ENCODE peak calls at places on chromosomes 3 and 15, in seven cellular contexts. Q is fibroblast of pulmonary artery, J is stomach, K is HepG2, T is adrenal gland, A is HL-60, I is fibroblast of the aortic adventitia. X is an unnamed sample.

GRCh38 chr3:12393894-12394293 is 90.4 kb upstream of the TSEN2 start:
- DNase-seq in Q (peak), J (no peak), K (no peak), T (no peak), A (peak), I (peak), X (peak)

GRCh38 chr3:187667526-187667925 is 2.7 kb downstream of the SST start:
- DNase-seq in Q (no peak), J (no peak), K (peak), T (no peak), A (no peak), I (no peak), X (no peak)

GRCh38 chr15:25478313-25478712 is 39.5 kb upstream of the UBE3A start:
- DNase-seq in Q (no peak), J (no peak), K (no peak), T (no peak), A (no peak), I (no peak), X (no peak)

GRCh38 chr3:127676921-127677351 is 4.2 kb downstream of the ABTB1 start:
- DNase-seq in Q (no peak), J (peak), K (no peak), T (peak), A (no peak), I (no peak), X (no peak)

GRCh38 chr15:95444860-95445259 is 885.6 kb upstream of the NR2F2 start:
- DNase-seq in Q (no peak), J (no peak), K (no peak), T (no peak), A (no peak), I (no peak), X (no peak)

GRCh38 chr3:194323785-194324735 is 27.1 kb downstream of the CPN2 start:
- DNase-seq in Q (peak), J (no peak), K (peak), T (peak), A (no peak), I (peak), X (peak)

GRCh38 chr3:105473521-105474223 is 107.0 kb downstream of the ALCAM start:
- DNase-seq in Q (peak), J (no peak), K (no peak), T (no peak), A (no peak), I (peak), X (no peak)

GRCh38 chr15:40010681-40011080 is 28.3 kb downstream of the SRP14 start:
- DNase-seq in Q (peak), J (no peak), K (no peak), T (peak), A (no peak), I (peak), X (no peak)

GRCh38 chr3:4866841-4867240 is 112.4 kb upstream of the BHLHE40 start:
- DNase-seq in Q (peak), J (no peak), K (no peak), T (no peak), A (no peak), I (peak), X (peak)

GRCh38 chr3:8709801-8710524 is 23.6 kb upstream of the CAV3 start:
- DNase-seq in Q (no peak), J (peak), K (peak), T (no peak), A (no peak), I (no peak), X (no peak)

GRCh38 chr3:54831091-54831490 is 96.8 kb downstream of the LRTM1 start:
- DNase-seq in Q (no peak), J (no peak), K (no peak), T (no peak), A (no peak), I (no peak), X (no peak)

GRCh38 chr3:115975353-115975752 is 352.0 kb downstream of the GAP43 start:
- DNase-seq in Q (peak), J (no peak), K (peak), T (no peak), A (no peak), I (peak), X (no peak)

GRCh38 chr3:194205675-194206133 is 69.8 kb downstream of the HES1 start:
- DNase-seq in Q (no peak), J (no peak), K (no peak), T (no peak), A (no peak), I (no peak), X (no peak)

GRCh38 chr15:44029940-44030568 is 165.0 kb downstream of the FRMD5 start:
- DNase-seq in Q (peak), J (no peak), K (no peak), T (no peak), A (no peak), I (peak), X (no peak)

GRCh38 chr3:101926594-101927105 is 77.3 kb downstream of the NFKBIZ start:
- DNase-seq in Q (peak), J (no peak), K (no peak), T (no peak), A (no peak), I (peak), X (no peak)

GRCh38 chr3:127720161-127720823 is 47.5 kb downstream of the ABTB1 start:
- DNase-seq in Q (no peak), J (no peak), K (no peak), T (no peak), A (no peak), I (no peak), X (no peak)

GRCh38 chr15:72970965-72971746 is 81.1 kb upstream of the NEO1 start:
- DNase-seq in Q (peak), J (no peak), K (no peak), T (no peak), A (no peak), I (no peak), X (no peak)

GRCh38 chr3:134326760-134327593 is 47.3 kb downstream of the AMOTL2 start:
- DNase-seq in Q (peak), J (no peak), K (peak), T (peak), A (no peak), I (peak), X (no peak)

GRCh38 chr3:107845355-107846281 is 245.2 kb downstream of the CD47 start:
- DNase-seq in Q (peak), J (no peak), K (no peak), T (no peak), A (no peak), I (no peak), X (no peak)

GRCh38 chr3:141881702-141882101 is 5.3 kb downstream of the ATP1B3 start:
- DNase-seq in Q (no peak), J (no peak), K (no peak), T (no peak), A (no peak), I (no peak), X (peak)

GRCh38 chr15:25543156-25543555 is 104.3 kb upstream of the UBE3A start:
- DNase-seq in Q (peak), J (no peak), K (no peak), T (peak), A (no peak), I (peak), X (peak)

GRCh38 chr15:36757189-36757814 is 177.9 kb downstream of the CDIN1 start:
- DNase-seq in Q (peak), J (no peak), K (no peak), T (no peak), A (peak), I (no peak), X (no peak)

GRCh38 chr15:95845862-95846515 is 484.5 kb upstream of the NR2F2 start:
- DNase-seq in Q (peak), J (no peak), K (no peak), T (peak), A (no peak), I (no peak), X (no peak)

GRCh38 chr3:64975138-64975537 is 287.3 kb upstream of the ADAMTS9 start:
- DNase-seq in Q (peak), J (no peak), K (no peak), T (no peak), A (no peak), I (peak), X (no peak)

GRCh38 chr3:153704115-153704514 is 417.1 kb upstream of the ARHGEF26 start:
- DNase-seq in Q (no peak), J (no peak), K (no peak), T (no peak), A (no peak), I (no peak), X (peak)

GRCh38 chr3:89613241-89613640 is 505.8 kb downstream of the EPHA3 start:
- DNase-seq in Q (no peak), J (no peak), K (no peak), T (no peak), A (no peak), I (no peak), X (no peak)

GRCh38 chr3:195095704-195096036 is 175.3 kb downstream of the XXYLT1 start:
- DNase-seq in Q (no peak), J (no peak), K (no peak), T (no peak), A (no peak), I (no peak), X (no peak)

GRCh38 chr3:71355862-71356261 is 227.7 kb downstream of the FOXP1 start:
- DNase-seq in Q (no peak), J (no peak), K (no peak), T (no peak), A (no peak), I (no peak), X (no peak)

GRCh38 chr3:46193436-46193835 is 14.7 kb downstream of the CCR1 start:
- DNase-seq in Q (peak), J (no peak), K (no peak), T (no peak), A (peak), I (peak), X (no peak)

GRCh38 chr3:22161315-22161714 is 410.3 kb upstream of the ZNF385D start:
- DNase-seq in Q (no peak), J (no peak), K (no peak), T (no peak), A (no peak), I (no peak), X (no peak)

GRCh38 chr15:67835349-67836133 is 4.3 kb downstream of the RNU6-1 start:
- DNase-seq in Q (no peak), J (no peak), K (no peak), T (no peak), A (no peak), I (no peak), X (no peak)

GRCh38 chr15:52078876-52079700 is 33.5 kb downstream of the BCL2L10 start:
- DNase-seq in Q (peak), J (peak), K (peak), T (peak), A (no peak), I (peak), X (peak)

GRCh38 chr3:59290358-59290757 is 240.5 kb upstream of the CFAP20DC start:
- DNase-seq in Q (no peak), J (no peak), K (no peak), T (no peak), A (no peak), I (no peak), X (no peak)

DNA sequence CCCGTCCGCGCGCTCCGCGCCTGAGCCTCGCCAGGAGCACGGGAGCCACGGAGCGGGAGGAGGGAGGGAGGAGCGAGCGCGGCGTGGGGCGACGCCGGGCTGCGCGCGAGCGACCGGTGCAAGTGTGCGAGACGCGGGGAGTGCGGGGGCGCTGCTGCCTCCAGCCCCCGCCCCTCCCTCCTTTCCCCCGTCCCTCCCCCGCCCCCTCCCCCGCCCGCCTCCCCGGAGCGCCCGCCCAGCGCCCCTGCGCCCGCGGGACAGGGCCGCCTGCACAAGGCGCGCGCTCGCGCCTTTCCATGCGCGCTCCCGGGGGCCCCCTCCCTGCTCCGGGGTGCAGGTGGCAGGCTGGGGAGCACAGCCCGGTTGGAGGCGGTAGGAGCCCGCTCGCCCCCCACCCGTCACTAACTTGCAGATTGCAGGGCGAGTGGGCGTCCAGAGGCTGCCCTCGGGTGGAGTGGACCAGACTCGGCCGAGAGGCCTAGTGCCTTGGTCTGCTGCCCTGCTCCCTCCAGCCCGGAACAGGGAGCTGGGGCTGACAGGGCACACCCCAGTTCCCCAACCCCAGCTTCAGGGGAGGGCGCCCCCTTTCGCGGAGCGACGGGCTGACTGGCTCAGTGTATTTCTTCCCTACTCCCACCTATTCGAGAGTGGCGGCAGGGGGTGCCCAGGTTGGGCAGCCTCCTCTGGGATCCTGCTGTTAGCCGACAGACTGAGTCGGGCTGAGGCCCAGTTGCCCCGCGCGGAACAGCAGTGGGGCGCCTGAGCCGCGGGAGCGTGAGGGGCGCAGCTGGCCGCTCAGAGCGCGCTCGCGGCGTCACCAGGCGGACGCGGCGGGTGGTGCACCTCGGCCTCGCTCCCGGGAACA is at the start of gene WNT7A:
- DNase-seq in Q (no peak), J (no peak), K (no peak), T (no peak), A (no peak), I (no peak), X (no peak)
- H3K4me3 ChIP-seq in Q (no peak), J (peak), K (no peak), T (no peak), A (no peak), I (no peak), X (no peak)

GRCh38 chr3:192515661-192516040 is 211.7 kb downstream of the FGF12 start:
- DNase-seq in Q (no peak), J (no peak), K (no peak), T (no peak), A (no peak), I (no peak), X (no peak)
- H3K4me3 ChIP-seq in Q (no peak), J (peak), K (no peak), T (no peak), A (no peak), I (no peak), X (no peak)

DNA sequence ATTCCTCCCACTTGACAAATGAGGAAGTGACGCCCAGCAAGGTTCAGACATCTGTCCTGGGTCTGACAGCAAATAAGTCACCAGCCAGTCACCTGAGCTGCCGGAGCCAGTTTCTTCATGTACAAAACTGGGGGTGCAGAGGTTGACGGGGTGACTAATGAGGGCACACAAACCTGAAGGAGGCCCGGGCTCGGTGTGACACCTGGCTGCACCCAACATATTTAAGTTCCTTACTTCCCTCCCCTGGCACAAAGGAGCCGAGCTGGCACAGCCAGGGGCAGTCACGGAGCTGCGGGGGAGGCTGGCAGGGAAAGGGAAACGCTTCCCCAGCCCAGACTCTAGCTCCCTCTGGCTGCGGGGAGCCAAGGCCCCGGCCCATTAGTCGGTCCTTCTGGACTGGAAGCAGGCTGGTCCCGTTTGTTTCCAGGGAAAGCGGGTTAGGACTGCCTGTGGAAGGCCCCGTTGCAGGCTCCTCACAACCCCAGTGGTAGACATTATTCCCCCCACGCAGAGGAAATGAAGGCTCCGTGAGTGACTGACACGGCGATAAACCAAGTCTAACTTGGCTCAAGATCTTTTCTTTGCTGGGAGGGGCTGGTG is 2.3 kb downstream of the FBXL22 start:
- DNase-seq in Q (peak), J (peak), K (peak), T (peak), A (peak), I (peak), X (peak)
- H3K4me3 ChIP-seq in Q (peak), J (peak), K (peak), T (peak), A (peak), I (peak), X (no peak)

GRCh38 chr3:73536952-73537351 is 87.8 kb downstream of the PDZRN3 start:
- DNase-seq in Q (no peak), J (no peak), K (no peak), T (no peak), A (no peak), I (no peak), X (no peak)
- H3K4me3 ChIP-seq in Q (no peak), J (no peak), K (no peak), T (no peak), A (no peak), I (no peak), X (no peak)

GRCh38 chr15:90873998-90874605 is 5.7 kb downstream of the FURIN start:
- DNase-seq in Q (no peak), J (peak), K (peak), T (no peak), A (no peak), I (no peak), X (peak)
- H3K4me3 ChIP-seq in Q (peak), J (peak), K (peak), T (no peak), A (no peak), I (peak), X (no peak)

GRCh38 chr3:74041068-74041675 is 416.4 kb upstream of the PDZRN3 start:
- DNase-seq in Q (no peak), J (no peak), K (no peak), T (no peak), A (no peak), I (no peak), X (no peak)
- H3K4me3 ChIP-seq in Q (no peak), J (no peak), K (no peak), T (no peak), A (no peak), I (no peak), X (no peak)

GRCh38 chr15:99482993-99483392 is 82.8 kb upstream of the MEF2A start:
- DNase-seq in Q (no peak), J (no peak), K (no peak), T (no peak), A (no peak), I (no peak), X (no peak)

GRCh38 chr15:99485153-99485947 is 80.4 kb upstream of the MEF2A start:
- DNase-seq in Q (no peak), J (no peak), K (no peak), T (peak), A (no peak), I (no peak), X (no peak)

GRCh38 chr15:99487337-99487730 is 78.5 kb upstream of the MEF2A start:
- DNase-seq in Q (no peak), J (no peak), K (no peak), T (peak), A (no peak), I (no peak), X (no peak)

GRCh38 chr15:99485992-99486370 is 79.8 kb upstream of the MEF2A start:
- DNase-seq in Q (no peak), J (no peak), K (no peak), T (no peak), A (no peak), I (no peak), X (no peak)

DNA sequence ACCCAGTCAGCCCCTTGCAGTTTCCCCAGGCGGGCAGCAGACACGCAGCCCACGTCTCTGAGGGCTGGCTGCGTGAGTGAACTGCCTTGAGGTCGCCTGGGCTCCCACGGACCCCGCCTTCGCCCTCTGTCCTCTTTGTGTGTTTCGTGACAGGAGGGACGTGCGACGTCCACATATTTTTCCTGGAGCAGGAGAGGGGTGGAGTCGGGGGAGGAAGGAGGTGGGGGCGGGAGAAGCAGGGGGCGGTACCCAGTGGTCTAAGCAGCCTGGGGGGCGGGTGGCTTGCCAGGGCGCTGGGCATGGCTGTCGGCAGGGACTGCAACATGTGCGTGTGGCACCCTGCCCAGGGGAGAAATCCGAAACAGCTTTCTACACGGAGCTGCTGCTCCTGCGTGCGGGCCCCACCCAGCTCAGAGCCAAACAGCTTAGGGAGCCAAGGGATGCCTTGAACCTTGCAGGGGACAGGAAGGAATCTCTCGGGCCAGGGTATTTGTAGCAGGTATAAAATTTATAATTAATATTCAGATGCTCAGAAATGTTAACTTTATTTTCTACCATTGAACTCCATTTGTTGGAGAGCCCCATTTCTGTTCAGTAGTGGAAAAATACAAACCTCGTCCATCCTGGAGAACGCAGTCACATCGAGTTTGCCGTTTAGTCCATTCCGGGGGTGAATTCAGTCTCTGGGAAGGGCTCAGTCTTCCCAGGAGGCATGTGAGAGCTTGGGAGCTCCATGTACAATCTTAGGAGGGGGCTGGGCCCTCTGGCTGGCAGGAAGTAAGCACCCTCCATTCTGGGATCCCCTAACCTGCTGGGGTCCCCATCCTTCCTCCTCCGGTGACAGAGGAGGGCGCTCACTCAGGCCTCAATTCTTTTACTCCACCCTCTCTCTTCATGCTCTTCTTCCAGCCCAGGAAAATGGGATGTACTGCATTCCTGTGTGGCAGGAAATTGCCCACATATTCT is 79.1 kb upstream of the MEF2A start:
- DNase-seq in Q (peak), J (peak), K (no peak), T (peak), A (no peak), I (peak), X (peak)
- H3K4me3 ChIP-seq in Q (peak), J (peak), K (peak), T (peak), A (no peak), I (peak), X (peak)

GRCh38 chr3:161454615-161455014 is 42.0 kb upstream of the OTOL1 start:
- DNase-seq in Q (no peak), J (no peak), K (no peak), T (no peak), A (no peak), I (no peak), X (no peak)
- H3K4me3 ChIP-seq in Q (no peak), J (no peak), K (no peak), T (no peak), A (no peak), I (no peak), X (no peak)

GRCh38 chr15:32733276-32733675 is 15.5 kb downstream of the GREM1 start:
- DNase-seq in Q (no peak), J (no peak), K (no peak), T (no peak), A (no peak), I (no peak), X (no peak)
- H3K4me3 ChIP-seq in Q (no peak), J (no peak), K (no peak), T (no peak), A (no peak), I (no peak), X (no peak)

GRCh38 chr3:170741756-170742530 is 128.1 kb downstream of the RPL22L1 start:
- DNase-seq in Q (no peak), J (no peak), K (no peak), T (no peak), A (no peak), I (no peak), X (no peak)

GRCh38 chr3:170740285-170740684 is 129.7 kb downstream of the RPL22L1 start:
- DNase-seq in Q (no peak), J (no peak), K (no peak), T (no peak), A (no peak), I (no peak), X (peak)

GRCh38 chr3:170739410-170739809 is 130.6 kb downstream of the RPL22L1 start:
- DNase-seq in Q (no peak), J (no peak), K (no peak), T (no peak), A (no peak), I (no peak), X (no peak)

GRCh38 chr3:170738756-170739155 is 131.2 kb downstream of the RPL22L1 start:
- DNase-seq in Q (no peak), J (no peak), K (no peak), T (no peak), A (no peak), I (no peak), X (no peak)

GRCh38 chr3:170740726-170741591 is 129.0 kb downstream of the RPL22L1 start:
- DNase-seq in Q (peak), J (no peak), K (no peak), T (peak), A (no peak), I (peak), X (peak)
- H3K4me3 ChIP-seq in Q (no peak), J (no peak), K (no peak), T (no peak), A (no peak), I (peak), X (no peak)

X was measured in small intestine.